ENCODE peak calls at places on chromosomes 6 and 20, in seven cellular contexts. Y, V, E, M, L, W and T are unnamed samples.

GRCh38 chr6:12537389-12537788 is 179.2 kb upstream of the PHACTR1 start:
- DNase-seq in Y (no peak), V (no peak), E (no peak), M (no peak), L (no peak), W (peak; percentile 59), T (no peak)

GRCh38 chr20:4688342-4688741 is 33.4 kb upstream of the PRND start:
- DNase-seq in Y (no peak), V (no peak), E (no peak), M (no peak), L (no peak), W (no peak), T (no peak)

GRCh38 chr6:108561742-108562502 is 1.2 kb downstream of the FOXO3 start:
- DNase-seq in Y (peak; percentile 37), V (no peak), E (peak; percentile 66), M (no peak), L (peak; percentile 42), W (peak; percentile 31), T (peak; percentile 65)

GRCh38 chr20:62244644-62245108 is 6.4 kb downstream of the OSBPL2 start:
- DNase-seq in Y (peak; percentile 92), V (no peak), E (no peak), M (no peak), L (no peak), W (no peak), T (peak; percentile 63)

GRCh38 chr6:12649325-12649724 is 67.2 kb upstream of the PHACTR1 start:
- DNase-seq in Y (no peak), V (no peak), E (no peak), M (no peak), L (no peak), W (no peak), T (no peak)

GRCh38 chr6:155310596-155310995 is 3.7 kb downstream of the TFB1M start:
- DNase-seq in Y (no peak), V (no peak), E (no peak), M (no peak), L (no peak), W (peak; percentile 61), T (no peak)

GRCh38 chr6:154653853-154654252 is 79.4 kb upstream of the SCAF8 start:
- DNase-seq in Y (no peak), V (no peak), E (no peak), M (no peak), L (peak; percentile 21), W (peak; percentile 87), T (no peak)

GRCh38 chr6:12403201-12403826 is 113.2 kb downstream of the EDN1 start:
- DNase-seq in Y (no peak), V (no peak), E (no peak), M (no peak), L (no peak), W (peak; percentile 69), T (no peak)

GRCh38 chr20:1357921-1358671 is 29.2 kb upstream of the SDCBP2 start:
- DNase-seq in Y (no peak), V (no peak), E (no peak), M (no peak), L (no peak), W (peak; percentile 83), T (no peak)

GRCh38 chr6:76697585-76697984 is 625.1 kb upstream of the IMPG1 start:
- DNase-seq in Y (no peak), V (no peak), E (no peak), M (no peak), L (no peak), W (peak; percentile 18), T (no peak)

GRCh38 chr6:168999392-168999791 is 254.3 kb downstream of the THBS2 start:
- DNase-seq in Y (no peak), V (no peak), E (no peak), M (no peak), L (no peak), W (no peak), T (no peak)

GRCh38 chr6:163189609-163190008 is 224.9 kb upstream of the QKI start:
- DNase-seq in Y (no peak), V (no peak), E (no peak), M (no peak), L (no peak), W (no peak), T (no peak)

GRCh38 chr6:87660226-87660886 is 41.7 kb downstream of the AKIRIN2 start:
- DNase-seq in Y (no peak), V (no peak), E (no peak), M (no peak), L (no peak), W (peak; percentile 83), T (no peak)

GRCh38 chr6:137861550-137862337 is 5.3 kb upstream of the TNFAIP3 start:
- DNase-seq in Y (no peak), V (no peak), E (no peak), M (no peak), L (no peak), W (no peak), T (no peak)

GRCh38 chr20:2059411-2059810 is 42.2 kb upstream of the STK35 start:
- DNase-seq in Y (no peak), V (no peak), E (no peak), M (no peak), L (no peak), W (no peak), T (no peak)

GRCh38 chr6:66986940-66987339 is 1279.9 kb upstream of the EYS start:
- DNase-seq in Y (no peak), V (no peak), E (no peak), M (no peak), L (no peak), W (no peak), T (no peak)

DNA sequence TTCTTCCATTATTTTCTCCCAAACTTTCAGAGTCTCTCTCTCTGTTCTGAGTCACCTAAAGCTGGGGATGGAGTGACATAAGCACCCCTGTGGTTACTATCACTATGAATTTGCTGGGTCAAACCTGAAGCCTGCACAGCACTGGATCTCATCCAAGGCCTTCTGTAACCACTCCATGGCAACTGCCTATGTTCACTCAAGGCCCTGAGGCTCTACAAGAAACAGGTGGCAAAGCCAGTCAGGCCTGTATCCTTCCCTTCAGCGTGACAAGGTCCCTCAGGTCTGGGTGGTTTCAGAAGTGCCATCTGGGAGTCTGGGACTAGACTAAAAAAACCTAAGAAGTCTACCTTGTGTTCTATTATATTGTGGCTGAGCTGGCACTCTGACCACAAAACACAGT is 1278.8 kb upstream of the EYS start:
- DNase-seq in Y (no peak), V (no peak), E (no peak), M (peak; percentile 53), L (no peak), W (no peak), T (no peak)
- H3K36me3 ChIP-seq in Y (no peaks in the 10 kb centered on the region), V (no peaks in the 10 kb centered on the region), E (no peaks in the 10 kb centered on the region), M (no peaks in the 10 kb centered on the region), L (no peaks in the 10 kb centered on the region), W (no peaks in the 10 kb centered on the region), T (no peaks in the 10 kb centered on the region)

DNA sequence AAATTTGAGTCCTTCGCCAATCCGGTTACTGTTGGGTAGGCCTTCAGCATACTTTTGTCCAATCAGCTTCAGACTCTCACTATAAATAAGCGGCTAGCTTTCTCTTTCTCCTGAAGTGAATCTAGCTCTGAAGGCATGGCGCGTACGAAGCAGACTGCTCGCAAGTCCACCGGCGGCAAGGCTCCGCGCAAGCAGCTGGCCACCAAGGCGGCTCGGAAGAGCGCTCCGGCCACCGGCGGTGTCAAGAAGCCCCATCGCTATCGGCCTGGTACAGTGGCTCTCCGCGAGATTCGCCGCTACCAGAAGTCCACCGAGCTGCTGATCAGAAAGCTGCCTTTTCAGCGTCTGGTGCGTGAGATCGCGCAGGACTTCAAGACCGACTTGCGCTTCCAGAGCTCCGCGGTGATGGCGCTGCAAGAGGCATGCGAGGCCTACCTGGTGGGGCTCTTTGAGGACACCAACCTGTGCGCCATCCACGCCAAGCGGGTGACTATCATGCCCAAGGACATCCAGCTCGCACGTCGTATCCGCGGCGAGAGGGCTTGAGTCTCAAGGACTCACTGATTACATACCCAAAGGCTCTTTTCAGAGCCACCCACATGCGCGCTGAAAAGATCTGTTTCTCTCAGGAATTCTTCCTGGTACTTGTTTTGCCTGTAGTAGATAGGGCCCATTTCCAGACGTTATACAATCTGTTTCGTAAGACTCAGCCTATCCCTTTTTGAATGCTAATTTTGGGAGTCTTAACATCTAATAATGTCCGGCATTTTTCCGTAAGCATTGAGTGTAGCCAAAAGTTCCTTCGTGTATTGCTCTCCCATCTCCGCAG is 102.0 kb downstream of the OR2B2 start:
- DNase-seq in Y (peak; percentile 53), V (peak; percentile 73), E (peak; percentile 85), M (peak; percentile 73), L (peak; percentile 69), W (peak; percentile 98), T (peak; percentile 83)
- TF ChIP-seq POLR2A in Y (peak; percentile 95), V (peak; percentile 91), E (peak; percentile 97), M (peak; percentile 95), L (peak; percentile 92), W (peak; percentile 99), T (peak; percentile 100)

GRCh38 chr20:50130995-50131394 is 18.0 kb upstream of the UBE2V1 start:
- DNase-seq in Y (no peak), V (no peak), E (no peak), M (no peak), L (peak; percentile 43), W (peak; percentile 53), T (no peak)

GRCh38 chr20:50136822-50137599 is 16.5 kb downstream of the PEDS1 start:
- DNase-seq in Y (no peak), V (no peak), E (no peak), M (no peak), L (no peak), W (peak; percentile 59), T (no peak)

GRCh38 chr20:50130346-50130703 is 17.4 kb upstream of the UBE2V1 start:
- DNase-seq in Y (no peak), V (no peak), E (no peak), M (no peak), L (no peak), W (peak; percentile 33), T (no peak)

GRCh38 chr20:50133041-50133440 is 20.1 kb upstream of the UBE2V1 start:
- DNase-seq in Y (no peak), V (no peak), E (no peak), M (no peak), L (no peak), W (no peak), T (no peak)

GRCh38 chr20:50133474-50134217 is 19.9 kb downstream of the PEDS1 start:
- DNase-seq in Y (no peak), V (no peak), E (no peak), M (no peak), L (no peak), W (no peak), T (no peak)
- H3K36me3 ChIP-seq in Y (no peaks in the 10 kb centered on the region), V (peaks cover 49% of the 10 kb centered on the region), E (no peaks in the 10 kb centered on the region), M (no peaks in the 10 kb centered on the region), L (no peaks in the 10 kb centered on the region), W (peaks cover 42% of the 10 kb centered on the region), T (no peaks in the 10 kb centered on the region)

DNA sequence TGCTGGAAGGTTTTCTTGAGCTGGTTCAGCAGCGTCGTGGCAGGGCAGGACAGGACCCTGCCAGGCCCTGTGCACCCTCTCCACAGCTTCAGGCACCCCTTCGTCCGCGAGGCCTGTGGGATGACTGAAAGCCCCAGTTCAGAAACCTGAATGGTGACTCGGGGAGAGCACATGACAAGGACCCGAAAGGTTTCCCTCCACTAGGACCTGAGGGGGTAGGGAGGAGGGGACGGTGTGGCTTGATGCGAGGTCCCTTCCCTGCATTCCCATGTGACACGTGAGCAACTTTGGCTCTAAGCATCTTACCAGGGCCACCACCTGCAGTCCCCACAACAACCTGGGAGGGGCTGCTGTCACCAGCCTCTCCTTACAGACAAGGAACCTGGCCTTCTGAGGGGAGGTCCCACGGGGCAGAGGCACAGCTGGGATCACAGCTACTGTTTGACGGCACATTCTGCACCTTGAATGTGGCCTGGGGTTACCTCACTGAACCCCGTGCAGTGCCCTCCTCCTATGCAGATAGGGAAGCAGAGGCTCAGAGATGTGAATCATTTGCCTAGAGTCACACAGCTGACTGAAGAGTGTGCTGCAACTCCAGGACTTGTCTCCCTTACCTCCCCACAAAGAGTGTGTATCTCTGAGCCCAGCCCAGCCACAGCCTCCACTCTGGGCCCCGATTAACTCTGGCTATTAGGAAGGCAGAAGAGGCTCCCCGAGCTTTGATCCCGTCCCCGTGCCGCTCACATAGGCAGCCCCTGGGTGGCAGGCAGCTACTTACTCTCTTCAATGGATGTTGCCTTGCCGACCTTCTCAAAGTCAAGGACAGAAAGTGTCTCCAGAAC is 84.6 kb downstream of the PTPN1 start:
- DNase-seq in Y (no peak), V (no peak), E (no peak), M (no peak), L (no peak), W (no peak), T (no peak)
- TF ChIP-seq POLR2A in Y (no peak), V (no peak), E (no peak), M (no peak), L (no peak), W (no peak), T (no peak)